ENCODE peak calls at places on chromosome 10, in ten cellular contexts. T is psoas muscle; C is A549; U is B cell; W is HFFc6; L is osteocyte; F is cardiac fibroblast; X is pancreas; I is CD4-positive, alpha-beta T cell; O is mesothelial cell of epicardium. H is an unnamed sample.

GRCh38 chr10:71132321-71132810 is 80.0 kb upstream of the UNC5B start:
- DNase-seq in X (peak), I (no peak), T (no peak), O (no peak), L (peak), F (no peak), U (no peak), W (no peak), C (no peak), H (no peak)

GRCh38 chr10:97399843-97400545 is 1.1 kb downstream of the RRP12 start:
- DNase-seq in X (no peak), I (no peak), W (peak), U (peak), O (no peak), L (no peak), C (peak), T (peak), F (peak), H (peak)

GRCh38 chr10:97534746-97535367 is 36.1 kb downstream of the UBTD1 start:
- DNase-seq in X (no peak), F (peak), L (no peak), O (no peak), T (peak), U (no peak), W (no peak), I (no peak), C (peak), H (no peak)

GRCh38 chr10:88071814-88072380 is 208.5 kb downstream of the PTEN start:
- DNase-seq in U (no peak), W (no peak), C (no peak), O (no peak), L (no peak), X (no peak), T (no peak), F (no peak), I (no peak), H (no peak)

GRCh38 chr10:36038316-36038715 is 396.2 kb upstream of the FZD8 start:
- DNase-seq in W (no peak), C (no peak), O (no peak), U (no peak), T (no peak), F (no peak), I (no peak), L (no peak), X (no peak), H (no peak)

GRCh38 chr10:17201165-17202013 is at the start of gene TRDMT1:
- DNase-seq in W (peak), L (peak), F (peak), I (peak), X (peak), T (peak), C (peak), U (peak), O (peak), H (peak)

GRCh38 chr10:84715911-84716310 is 387.5 kb downstream of the CCSER2 start:
- DNase-seq in L (no peak), I (no peak), X (no peak), T (no peak), C (peak), W (no peak), O (no peak), U (no peak), F (peak), H (no peak)

GRCh38 chr10:122062831-122063674 is 74.1 kb downstream of the TACC2 start:
- DNase-seq in U (no peak), I (no peak), W (peak), T (peak), O (no peak), X (peak), L (no peak), F (peak), C (peak), H (no peak)

GRCh38 chr10:86366902-86367338 is 325 bp upstream of the GRID1 start:
- DNase-seq in F (no peak), O (no peak), W (no peak), U (peak), C (no peak), X (no peak), L (no peak), T (no peak), I (no peak), H (no peak)

GRCh38 chr10:86364551-86365345 is 1.8 kb downstream of the GRID1 start:
- DNase-seq in I (no peak), F (no peak), T (no peak), U (no peak), O (no peak), C (no peak), L (no peak), X (peak), W (no peak), H (no peak)

GRCh38 chr10:86365346-86366032 is 1.1 kb downstream of the GRID1 start:
- DNase-seq in F (no peak), I (no peak), C (no peak), L (no peak), W (no peak), U (no peak), X (peak), T (no peak), O (no peak), H (no peak)

GRCh38 chr10:86367339-86367951 is 850 bp upstream of the GRID1 start:
- DNase-seq in C (no peak), F (no peak), U (no peak), X (peak), T (peak), O (no peak), L (no peak), I (no peak), W (no peak), H (no peak)

GRCh38 chr10:86366033-86366901 is at the start of gene GRID1:
- DNase-seq in I (no peak), T (peak), W (no peak), O (no peak), C (no peak), X (peak), U (peak), F (peak), L (no peak), H (no peak)
- TF ChIP-seq CTCF in I (no peak), T (no peak), W (no peak), O (no peak), C (no peak), X (no peak), U (no peak), F (no peak), L (no peak), H (no peak)

GRCh38 chr10:100993986-100994708 is 5.5 kb upstream of the LZTS2 start:
- DNase-seq in O (no peak), U (no peak), W (peak), C (peak), I (no peak), F (peak), T (no peak), L (no peak), X (no peak), H (no peak)
- TF ChIP-seq CTCF in O (peak), U (no peak), W (peak), C (peak), I (peak), F (peak), T (peak), L (peak), X (peak), H (no peak)

GRCh38 chr10:1715821-1716220 is 21.5 kb downstream of the ADARB2 start:
- DNase-seq in L (no peak), O (no peak), C (peak), X (no peak), F (no peak), W (no peak), U (peak), I (no peak), T (no peak), H (no peak)
- TF ChIP-seq CTCF in L (peak), O (no peak), C (peak), X (peak), F (no peak), W (no peak), U (no peak), I (no peak), T (no peak), H (no peak)

GRCh38 chr10:90658791-90659190 is 199.0 kb downstream of the HTR7 start:
- DNase-seq in O (no peak), U (no peak), C (no peak), L (no peak), X (no peak), F (no peak), W (no peak), I (no peak), T (no peak), H (no peak)
- TF ChIP-seq CTCF in O (no peak), U (no peak), C (no peak), L (no peak), X (no peak), F (no peak), W (no peak), I (no peak), T (no peak), H (no peak)

DNA sequence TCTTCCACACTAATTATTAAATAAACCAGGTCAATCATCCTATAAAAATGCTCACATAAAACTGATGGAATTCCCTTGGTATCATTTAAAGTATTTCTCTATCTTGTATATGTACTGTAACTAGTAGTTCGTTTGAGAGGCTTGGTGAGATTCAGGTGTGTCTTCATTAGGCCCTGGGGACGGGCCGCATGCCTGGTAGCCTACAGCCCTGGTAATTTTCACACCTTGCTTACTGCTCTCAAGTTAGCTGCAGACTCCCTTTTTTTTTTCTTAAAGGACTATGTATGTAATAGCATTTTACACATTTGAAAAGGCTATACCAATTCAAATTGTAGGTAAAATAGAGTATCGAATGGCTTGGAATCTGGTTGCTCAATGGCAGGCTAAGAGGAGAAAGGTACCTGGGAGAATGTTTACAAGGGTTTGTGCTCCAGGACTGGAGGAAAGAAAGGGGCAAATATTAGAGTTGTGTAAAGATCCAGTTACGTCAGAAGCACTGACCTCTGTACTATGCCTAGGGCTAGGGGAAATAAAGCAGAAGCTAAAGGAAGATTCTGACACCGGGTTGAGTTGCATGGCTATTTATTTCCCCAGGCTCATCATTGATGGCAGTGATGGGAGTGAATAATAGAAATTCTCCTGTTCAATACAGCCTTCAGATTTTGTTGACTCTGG is 58.8 kb upstream of the PNLIP start:
- DNase-seq in O (no peak), C (no peak), X (no peak), I (no peak), L (no peak), W (no peak), U (no peak), F (no peak), T (no peak), H (no peak)
- TF ChIP-seq CTCF in O (no peak), C (no peak), X (no peak), I (no peak), L (no peak), W (no peak), U (no peak), F (no peak), T (no peak), H (no peak)

GRCh38 chr10:95240811-95241210 is 46.8 kb downstream of the ACSM6 start:
- DNase-seq in W (no peak), F (no peak), O (no peak), T (no peak), C (no peak), U (no peak), L (no peak), X (no peak), I (no peak), H (no peak)

GRCh38 chr10:95243318-95243617 is 47.5 kb downstream of the PDLIM1 start:
- DNase-seq in O (no peak), L (no peak), T (no peak), W (no peak), F (no peak), C (no peak), X (no peak), U (no peak), I (no peak), H (no peak)

GRCh38 chr10:95241533-95241932 is 47.5 kb downstream of the ACSM6 start:
- DNase-seq in F (no peak), O (no peak), L (no peak), W (no peak), I (no peak), T (no peak), U (no peak), C (no peak), X (no peak), H (no peak)

GRCh38 chr10:95244152-95244551 is 46.7 kb downstream of the PDLIM1 start:
- DNase-seq in X (no peak), F (no peak), O (no peak), T (no peak), L (no peak), C (no peak), U (no peak), I (no peak), W (no peak), H (no peak)

DNA sequence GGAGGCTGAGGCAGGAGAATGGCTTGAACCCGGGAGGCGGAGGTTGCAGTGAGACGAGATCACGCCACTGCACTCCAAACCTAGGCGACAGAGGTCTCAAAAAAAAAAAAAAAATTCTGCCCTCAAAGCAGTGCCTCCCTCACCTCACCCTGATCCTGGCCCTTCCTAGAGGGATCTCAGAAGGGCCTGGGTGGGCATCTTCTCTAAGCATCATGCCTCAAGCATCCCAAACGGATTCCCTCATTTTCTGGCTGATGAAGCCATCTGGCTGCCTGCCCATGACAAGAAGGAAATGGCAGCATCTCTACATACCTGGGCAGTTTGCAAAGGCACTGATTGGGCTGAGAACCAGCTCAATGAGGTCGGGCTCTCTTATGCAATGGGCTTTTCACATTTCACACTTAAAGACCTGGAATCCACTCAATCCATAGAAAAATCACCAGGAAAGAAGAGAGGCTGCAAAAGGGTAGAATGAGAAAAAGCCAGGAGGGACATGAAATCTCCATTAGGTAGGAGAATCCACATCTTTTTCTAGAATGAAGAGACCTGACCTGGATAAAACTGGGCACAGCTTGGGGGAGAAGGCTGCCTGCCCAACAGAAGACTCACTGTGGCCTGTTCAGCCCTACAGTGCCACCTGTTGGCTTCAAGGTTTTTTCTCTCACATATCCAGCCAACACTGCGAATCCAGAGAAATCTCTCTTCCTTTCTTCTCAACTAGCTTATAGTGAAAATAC is 48.1 kb downstream of the PDLIM1 start:
- DNase-seq in T (no peak), C (peak), W (peak), L (no peak), O (no peak), I (no peak), F (peak), X (no peak), U (peak), H (no peak)
- TF ChIP-seq CTCF in T (peak), C (peak), W (peak), L (peak), O (peak), I (no peak), F (peak), X (peak), U (peak), H (peak)

GRCh38 chr10:103564799-103565365 is 71.4 kb downstream of the NEURL1 start:
- DNase-seq in C (peak), I (no peak), W (no peak), F (no peak), L (no peak), O (no peak), T (no peak), U (no peak), X (peak), H (no peak)
- TF ChIP-seq CTCF in C (peak), I (peak), W (peak), F (peak), L (peak), O (peak), T (peak), U (peak), X (peak), H (peak)

DNA sequence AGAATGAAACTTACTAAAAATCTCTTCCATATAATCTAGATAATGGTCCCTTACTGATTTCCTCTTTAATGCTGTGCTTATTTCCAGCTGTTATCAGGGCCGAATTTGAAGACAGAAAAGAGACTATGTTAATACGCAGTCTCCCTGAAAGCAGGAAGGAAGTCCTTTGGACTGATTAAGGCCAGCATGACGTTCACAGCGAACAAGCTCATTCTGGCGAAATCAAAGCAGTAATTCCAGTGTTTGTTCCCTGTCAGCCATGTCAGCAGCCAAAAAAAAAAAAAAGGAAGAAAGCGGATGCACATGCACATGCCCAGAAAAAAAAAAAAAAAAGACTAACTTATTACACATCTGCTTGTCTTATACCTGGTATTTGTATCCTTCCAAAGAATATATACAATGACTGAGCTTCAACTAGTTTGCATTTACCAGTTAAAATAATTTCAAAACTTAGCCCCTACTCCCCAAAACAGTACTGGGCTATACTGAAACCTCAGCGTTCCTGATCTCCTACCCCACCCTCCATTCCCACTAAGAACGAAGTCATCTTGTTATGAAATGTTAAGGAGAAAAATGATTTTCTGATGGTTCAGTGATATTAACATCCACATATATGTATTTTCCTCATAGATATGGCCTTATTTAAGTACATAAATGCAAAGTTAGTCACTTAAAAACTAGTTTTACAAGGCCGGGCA is 29.0 kb upstream of the ANAPC16 start:
- DNase-seq in F (peak), U (peak), W (no peak), I (no peak), L (no peak), X (no peak), C (no peak), O (no peak), T (no peak), H (no peak)
- TF ChIP-seq CTCF in F (no peak), U (no peak), W (no peak), I (no peak), L (no peak), X (no peak), C (no peak), O (no peak), T (no peak), H (no peak)

DNA sequence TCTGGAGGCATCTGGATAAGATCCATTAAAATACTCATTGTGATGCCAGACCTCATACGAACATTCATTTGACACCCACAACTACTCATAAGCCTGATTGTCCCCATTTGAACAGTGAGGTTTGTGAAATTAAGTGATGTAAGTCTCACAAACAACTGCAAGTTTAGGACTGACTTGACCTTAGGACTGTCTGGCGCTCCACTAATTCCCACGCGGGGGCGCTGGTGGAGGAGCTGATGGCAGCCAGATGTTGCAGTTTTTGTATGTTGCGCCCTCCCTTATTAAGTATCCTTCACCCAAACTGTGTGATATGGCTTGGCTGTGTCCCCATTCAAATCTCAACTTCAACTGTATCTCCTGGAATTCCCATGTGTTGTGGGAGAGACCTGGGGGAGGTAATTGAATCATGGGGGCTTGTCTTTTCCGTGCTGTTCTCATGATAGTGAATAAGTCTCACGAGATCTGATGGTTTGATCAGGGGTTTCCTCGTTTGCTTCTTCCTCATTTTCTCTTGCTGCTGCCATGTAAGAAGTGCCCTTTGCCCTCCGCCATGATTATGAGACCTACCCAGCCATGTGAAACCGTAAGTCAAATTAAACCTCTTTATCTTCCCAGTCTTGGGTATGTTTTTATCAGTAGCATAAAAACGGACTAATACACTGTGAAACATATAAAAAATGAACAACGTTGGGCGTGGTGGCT is 20.3 kb upstream of the TIAL1 start:
- DNase-seq in X (no peak), F (peak), O (no peak), L (no peak), T (peak), C (no peak), U (no peak), I (peak), W (no peak), H (no peak)
- TF ChIP-seq CTCF in X (no peak), F (peak), O (no peak), L (peak), T (no peak), C (peak), U (no peak), I (no peak), W (peak), H (no peak)